ENCODE peak calls at places on chromosomes 12 and 14, in nine cellular contexts. D, G, J, E, I, N, B, C and U are unnamed samples.
A peak's percentile ranks its signal among the peaks of the same experiment; 100 is the strongest.

GRCh38 chr12:49059063-49059384 is 1.6 kb downstream of the KMT2D start:
- DNase-seq in D (no peak), G (no peak), J (no peak), E (peak; percentile 40), I (no peak), N (no peak), B (no peak), C (no peak), U (no peak)

GRCh38 chr12:122871851-122872785 is 23.8 kb downstream of the VPS37B start:
- DNase-seq in D (peak; percentile 53), G (peak; percentile 78), J (peak; percentile 82), E (no peak), I (peak; percentile 63), N (peak; percentile 79), B (no peak), C (no peak), U (no peak)

GRCh38 chr14:81275995-81276698 is 55.4 kb upstream of the GTF2A1 start:
- DNase-seq in D (no peak), G (no peak), J (no peak), E (no peak), I (no peak), N (no peak), B (no peak), C (no peak), U (peak; percentile 45)

GRCh38 chr14:102772781-102773570 is 4.3 kb upstream of the TRAF3 start:
- DNase-seq in D (no peak), G (no peak), J (no peak), E (no peak), I (peak; percentile 74), N (no peak), B (no peak), C (no peak), U (no peak)

GRCh38 chr12:1820191-1820599 is at the start of gene LRTM2:
- DNase-seq in D (no peak), G (no peak), J (no peak), E (no peak), I (no peak), N (no peak), B (no peak), C (no peak), U (no peak)

GRCh38 chr12:119486599-119487154 is 106.9 kb upstream of the TMEM233 start:
- DNase-seq in D (no peak), G (no peak), J (no peak), E (no peak), I (no peak), N (no peak), B (no peak), C (no peak), U (no peak)

GRCh38 chr14:58118097-58118496 is 33.9 kb downstream of the ARMH4 start:
- DNase-seq in D (no peak), G (no peak), J (no peak), E (no peak), I (no peak), N (no peak), B (no peak), C (no peak), U (no peak)

GRCh38 chr12:63876980-63877379 is 32.5 kb downstream of the SRGAP1 start:
- DNase-seq in D (no peak), G (no peak), J (no peak), E (no peak), I (no peak), N (no peak), B (no peak), C (no peak), U (no peak)

GRCh38 chr14:39847191-39847590 is 415.0 kb upstream of the FBXO33 start:
- DNase-seq in D (no peak), G (peak; percentile 56), J (no peak), E (no peak), I (no peak), N (no peak), B (no peak), C (no peak), U (peak; percentile 46)

GRCh38 chr12:37547611-37548010 is 769.0 kb upstream of the ALG10B start:
- DNase-seq in D (no peak), G (no peak), J (no peak), E (no peak), I (no peak), N (no peak), B (no peak), C (no peak), U (no peak)

GRCh38 chr12:106551410-106551809 is 31.4 kb upstream of the RFX4 start:
- DNase-seq in D (no peak), G (no peak), J (no peak), E (no peak), I (no peak), N (no peak), B (no peak), C (no peak), U (no peak)

GRCh38 chr12:4197922-4198763 is 75.4 kb upstream of the CCND2 start:
- DNase-seq in D (no peak), G (no peak), J (no peak), E (no peak), I (no peak), N (no peak), B (no peak), C (no peak), U (no peak)

GRCh38 chr12:4202482-4202881 is 71.1 kb upstream of the CCND2 start:
- DNase-seq in D (no peak), G (no peak), J (no peak), E (no peak), I (no peak), N (no peak), B (no peak), C (no peak), U (no peak)

GRCh38 chr12:4201333-4202105 is 72.0 kb upstream of the CCND2 start:
- DNase-seq in D (no peak), G (no peak), J (no peak), E (no peak), I (no peak), N (no peak), B (no peak), C (no peak), U (no peak)

GRCh38 chr12:4202918-4203317 is 70.6 kb upstream of the CCND2 start:
- DNase-seq in D (no peak), G (no peak), J (no peak), E (no peak), I (no peak), N (no peak), B (no peak), C (no peak), U (no peak)

DNA sequence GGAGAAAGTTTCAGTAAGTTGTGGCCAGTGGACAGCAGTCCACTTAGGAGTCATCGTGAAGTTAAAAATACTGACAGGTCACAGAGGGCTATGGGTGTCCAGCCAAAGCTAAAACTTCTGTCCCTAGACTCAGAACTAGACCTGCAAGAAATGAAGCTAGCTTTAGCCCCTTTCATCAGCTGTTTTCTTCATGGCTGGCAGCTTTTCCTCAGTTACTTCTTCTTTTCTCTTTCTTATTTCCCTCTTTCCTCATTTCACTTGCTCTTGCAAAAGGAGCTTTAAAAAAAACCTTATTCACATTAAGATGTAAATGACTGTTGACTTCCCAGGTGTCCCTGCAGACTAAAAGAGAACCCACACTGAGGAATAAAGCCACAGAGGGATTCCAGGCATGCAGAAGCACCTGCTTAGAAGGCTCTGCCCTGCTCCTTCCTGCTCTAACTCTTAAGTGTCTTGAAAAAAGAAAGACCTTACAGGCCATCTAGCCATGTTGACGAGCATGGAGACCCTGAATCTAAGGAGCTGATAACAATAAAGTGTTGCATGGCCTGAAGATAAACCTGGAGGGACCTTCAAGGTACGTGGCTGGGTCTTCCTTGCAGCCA is 69.7 kb upstream of the CCND2 start:
- DNase-seq in D (no peak), G (no peak), J (no peak), E (no peak), I (no peak), N (no peak), B (no peak), C (no peak), U (no peak)
- H3K4me3 ChIP-seq in D (no peak overlapping the region), G (no peak overlapping the region), J (no peak overlapping the region), E (no peak overlapping the region), I (no peak overlapping the region), N (no peak overlapping the region), B (no peak overlapping the region), C (no peak overlapping the region), U (no peak overlapping the region)

DNA sequence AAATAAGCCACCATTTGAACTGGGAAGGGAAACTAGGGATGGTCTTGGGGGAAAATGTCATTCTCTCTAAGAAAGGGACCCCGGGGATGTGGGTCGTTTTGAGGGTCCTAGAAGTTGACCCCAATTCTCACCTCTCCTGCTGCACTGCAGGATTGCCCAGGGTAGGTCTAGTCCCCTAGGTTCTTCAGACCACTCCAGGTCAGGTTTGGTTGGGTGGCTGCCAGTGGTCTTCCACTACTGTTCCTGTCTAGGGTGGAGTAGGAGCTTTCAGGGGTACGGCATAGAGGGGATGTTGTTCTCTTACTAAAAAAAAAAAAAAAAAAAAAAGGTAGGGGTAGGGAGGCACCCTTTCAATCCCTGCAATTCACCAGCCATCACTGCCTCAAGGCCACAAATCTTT is 7.3 kb downstream of the HOXC8 start:
- DNase-seq in D (no peak), G (no peak), J (no peak), E (no peak), I (no peak), N (no peak), B (no peak), C (no peak), U (no peak)
- H3K4me3 ChIP-seq in D (no peak overlapping the region), G (peak overlapping the region; percentile 64), J (no peak overlapping the region), E (peak overlapping the region; percentile 61), I (no peak overlapping the region), N (no peak overlapping the region), B (no peak overlapping the region), C (no peak overlapping the region), U (no peak overlapping the region)

DNA sequence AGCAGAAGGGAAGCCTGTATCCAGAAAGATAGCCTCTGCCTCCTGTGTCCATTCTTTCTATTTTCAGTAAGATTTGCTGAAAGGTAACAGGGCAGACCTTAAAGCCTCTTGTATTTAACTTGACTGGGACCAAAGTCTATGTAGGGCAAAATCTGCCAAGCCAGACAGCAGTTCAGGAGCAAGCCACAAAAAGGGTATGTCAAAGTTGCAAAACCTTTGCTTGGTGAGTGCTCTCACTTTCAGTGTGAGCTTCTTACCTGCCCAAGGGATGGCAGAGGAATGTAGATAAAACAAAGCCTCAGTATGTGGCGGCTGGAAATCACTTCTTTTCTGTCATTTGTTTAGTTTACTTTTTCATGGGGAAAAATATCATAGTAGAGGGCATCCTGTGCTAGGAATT is 63.1 kb downstream of the PLEKHG7 start:
- DNase-seq in D (no peak), G (no peak), J (no peak), E (no peak), I (no peak), N (no peak), B (no peak), C (no peak), U (no peak)
- H3K4me3 ChIP-seq in D (no peak overlapping the region), G (no peak overlapping the region), J (no peak overlapping the region), E (no peak overlapping the region), I (no peak overlapping the region), N (no peak overlapping the region), B (no peak overlapping the region), C (no peak overlapping the region), U (no peak overlapping the region)

DNA sequence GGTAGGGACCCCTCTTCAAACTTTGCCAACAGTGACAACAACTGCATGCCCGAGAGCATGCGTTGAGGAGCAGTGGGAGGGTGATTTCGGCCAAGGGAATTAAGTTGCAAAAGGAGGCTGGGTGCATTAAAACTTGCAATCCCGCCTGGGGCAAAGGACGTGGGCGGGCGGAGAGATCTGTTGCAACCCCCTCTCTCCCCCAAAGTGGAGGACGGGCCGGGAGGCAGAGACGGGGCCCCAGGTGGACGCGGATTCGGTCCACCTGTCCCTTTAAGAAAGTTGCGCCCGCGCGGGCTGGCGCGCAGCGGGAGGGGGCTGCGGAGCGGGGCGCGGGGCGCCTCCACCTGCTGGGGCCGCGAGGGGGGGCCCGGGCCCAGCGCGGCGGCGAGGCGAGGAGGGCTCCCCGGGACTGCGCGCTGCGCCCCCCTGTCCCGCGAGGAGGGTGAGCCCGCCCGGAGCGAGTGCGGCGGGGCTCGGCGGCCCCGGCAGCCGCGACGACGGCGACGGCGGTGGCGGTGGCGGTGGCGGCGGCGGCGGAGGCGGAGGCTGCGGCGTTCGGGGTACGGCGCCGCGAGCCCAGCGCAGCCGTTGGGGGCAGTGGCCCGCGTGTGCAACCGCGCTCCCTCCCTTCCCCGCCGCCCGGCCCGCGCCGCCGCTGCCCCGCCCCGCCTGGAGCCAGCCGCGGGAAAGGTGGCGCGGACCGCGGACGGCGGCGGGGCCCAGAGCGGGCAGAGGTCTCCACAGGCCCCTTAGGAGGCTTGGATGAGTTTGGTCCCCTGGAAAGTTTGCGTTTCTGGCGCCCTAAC is 560 bp upstream of the FOXN4 start:
- DNase-seq in D (no peak), G (no peak), J (no peak), E (no peak), I (no peak), N (no peak), B (no peak), C (no peak), U (no peak)
- H3K4me3 ChIP-seq in D (no peak overlapping the region), G (no peak overlapping the region), J (peak overlapping the region; percentile 18), E (peak overlapping the region; percentile 59), I (no peak overlapping the region), N (peak overlapping the region; percentile 9), B (peak overlapping the region; percentile 13), C (peak overlapping the region; percentile 45), U (peak overlapping the region; percentile 30)